ENCODE peak calls at places on chromosomes 4 and X, in four cellular contexts. D is right atrium auricular region, B is K562, A is upper lobe of left lung. F is an unnamed sample.

GRCh38 chr4:18536420-18536819 is 514.9 kb upstream of the LCORL start:
- DNase-seq in B (no peak), A (no peak), D (no peak), F (no peak)

GRCh38 chr4:110198472-110199419 is at the start of gene ELOVL6:
- DNase-seq in B (peak), A (peak), D (peak), F (no peak)

GRCh38 chr4:17647927-17648326 is 33.5 kb downstream of the MED28 start:
- DNase-seq in A (no peak), D (peak), B (no peak), F (no peak)

GRCh38 chr4:113844369-113844768 is 82.8 kb upstream of the CAMK2D start:
- DNase-seq in B (no peak), A (no peak), D (no peak), F (no peak)

GRCh38 chr4:142549726-142550463 is 296.2 kb downstream of the INPP4B start:
- DNase-seq in D (no peak), A (no peak), B (no peak), F (no peak)

GRCh38 chrX:8749697-8750096 is 17.8 kb upstream of the ANOS1 start:
- DNase-seq in D (no peak), A (no peak), B (no peak), F (no peak)

GRCh38 chrX:132631579-132632232 is 142.9 kb upstream of the MBNL3 start:
- DNase-seq in B (peak), D (no peak), A (no peak), F (no peak)

GRCh38 chrX:24498975-24499374 is 33.9 kb downstream of the PDK3 start:
- DNase-seq in B (no peak), A (no peak), D (no peak), F (no peak)

GRCh38 chr4:134601706-134602105 is 400.1 kb upstream of the PABPC4L start:
- DNase-seq in D (no peak), A (no peak), B (no peak), F (no peak)

GRCh38 chrX:16832301-16832700 is 37.9 kb downstream of the RBBP7 start:
- DNase-seq in D (no peak), A (no peak), B (no peak), F (no peak)

GRCh38 chr4:149690726-149691125 is 124.9 kb downstream of the IQCM start:
- DNase-seq in B (no peak), D (no peak), A (no peak), F (no peak)

GRCh38 chrX:21375795-21376069 is 1.5 kb downstream of the CNKSR2 start:
- DNase-seq in D (no peak), A (no peak), B (no peak), F (no peak)

GRCh38 chrX:75067931-75068330 is 88.2 kb downstream of the ABCB7 start:
- DNase-seq in A (no peak), B (no peak), D (no peak), F (no peak)

GRCh38 chrX:4253092-4253491 is 539.6 kb upstream of the PRKX start:
- DNase-seq in A (no peak), B (no peak), D (no peak), F (no peak)

GRCh38 chrX:138756234-138756633 is 44.7 kb upstream of the FGF13 start:
- DNase-seq in B (no peak), A (no peak), D (no peak), F (no peak)

GRCh38 chr4:98639523-98639922 is 18.9 kb downstream of the TSPAN5 start:
- DNase-seq in A (no peak), D (no peak), B (no peak), F (peak)

GRCh38 chrX:85111347-85111746 is 107.7 kb downstream of the APOOL start:
- DNase-seq in D (no peak), A (no peak), B (peak), F (no peak)

GRCh38 chr4:25790024-25790423 is 72.8 kb downstream of the SEL1L3 start:
- DNase-seq in A (no peak), D (no peak), B (no peak), F (no peak)

GRCh38 chr4:158835456-158836369 is 66.9 kb downstream of the FNIP2 start:
- DNase-seq in A (no peak), D (no peak), B (no peak), F (no peak)

GRCh38 chrX:35726176-35726575 is 72.0 kb upstream of the MAGEB16 start:
- DNase-seq in B (no peak), D (no peak), A (no peak), F (no peak)

GRCh38 chrX:148874621-148875020 is 374.2 kb downstream of the AFF2 start:
- DNase-seq in B (no peak), D (no peak), A (no peak), F (no peak)

GRCh38 chrX:40392599-40392998 is 188.2 kb upstream of the ATP6AP2 start:
- DNase-seq in B (no peak), D (no peak), A (no peak), F (no peak)

GRCh38 chr4:108473163-108473720 is 147.1 kb upstream of the RPL34 start:
- DNase-seq in D (no peak), A (no peak), B (no peak), F (no peak)
- TF ChIP-seq CTCF in D (no peak), A (no peak), B (no peak), F (no peak)

DNA sequence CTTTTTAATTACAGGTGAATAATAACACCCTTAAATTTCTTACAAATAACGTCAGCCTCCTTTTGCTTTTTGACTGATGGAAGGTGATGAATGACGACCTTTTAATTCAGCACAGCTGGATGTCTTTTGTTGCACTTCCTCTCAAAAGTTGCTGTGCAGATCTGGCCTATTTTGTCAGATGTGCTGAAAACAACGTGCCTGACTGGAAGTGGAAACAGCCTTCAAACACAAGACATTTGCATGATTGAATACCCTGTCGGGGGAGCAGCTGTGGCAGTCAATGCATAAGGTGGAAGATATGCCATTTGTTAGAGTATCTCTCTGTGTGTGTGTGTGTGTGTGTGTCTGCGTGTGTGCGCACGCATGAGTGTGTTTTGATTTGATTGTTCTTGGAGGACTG is 579.7 kb downstream of the SPRY1 start:
- DNase-seq in D (no peak), A (no peak), B (no peak), F (no peak)
- H3K27ac ChIP-seq in D (peak), A (no peak), B (no peak), F (peak)

GRCh38 chr4:13537832-13538177 is 6.5 kb downstream of the NKX3-2 start:
- DNase-seq in D (no peak), B (no peak), A (no peak), F (peak)

GRCh38 chr4:13535708-13536361 is 8.5 kb downstream of the NKX3-2 start:
- DNase-seq in B (no peak), A (peak), D (no peak), F (peak)

GRCh38 chr4:13535118-13535517 is 9.2 kb downstream of the NKX3-2 start:
- DNase-seq in B (no peak), D (no peak), A (no peak), F (peak)

GRCh38 chr4:13537011-13537831 is 7.1 kb downstream of the NKX3-2 start:
- DNase-seq in A (no peak), D (no peak), B (no peak), F (peak)

DNA sequence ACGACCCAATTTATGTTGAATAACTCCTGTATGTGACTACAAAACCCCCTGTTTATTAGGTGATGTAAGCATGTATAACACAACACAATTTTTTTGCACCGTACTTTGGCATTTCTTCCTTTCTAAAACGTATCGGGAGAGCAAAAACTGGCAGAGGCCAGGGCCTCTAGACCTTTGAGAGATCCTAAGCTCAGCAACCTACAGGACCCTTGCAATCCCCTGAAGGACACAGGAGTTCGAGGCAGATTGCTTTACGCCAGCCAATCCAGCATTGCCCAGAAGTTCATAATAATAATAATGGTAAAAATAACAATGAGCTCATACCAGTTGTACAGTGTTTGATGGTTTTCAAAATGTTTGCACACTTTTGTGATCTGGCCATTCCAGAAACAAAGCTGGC is 7.7 kb downstream of the NKX3-2 start:
- DNase-seq in B (no peak), D (no peak), A (no peak), F (peak)
- H3K4me3 ChIP-seq in B (no peak), D (no peak), A (no peak), F (no peak)

DNA sequence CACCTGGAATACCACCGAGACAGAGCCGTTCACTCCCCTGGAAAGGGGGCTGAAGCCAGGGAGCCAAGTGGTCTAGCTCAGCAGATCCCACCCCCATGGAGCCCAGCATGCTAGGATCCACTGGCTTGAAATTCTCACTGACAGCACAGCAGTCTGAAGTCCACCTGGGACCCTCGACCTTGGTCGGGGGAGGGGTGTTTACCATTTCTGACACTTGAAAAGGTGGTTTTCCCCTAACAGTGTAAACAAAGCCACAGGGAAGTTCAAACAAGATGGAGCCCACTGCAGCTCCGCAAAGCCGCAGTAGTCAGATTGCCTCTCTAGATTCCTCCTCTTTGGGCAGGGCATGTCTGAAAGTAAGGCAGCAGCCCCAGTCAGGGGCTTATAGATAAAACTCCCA is 243.2 kb downstream of the RASL11B start:
- DNase-seq in B (no peak), A (no peak), D (no peak), F (no peak)
- TF ChIP-seq CTCF in B (no peak), A (no peak), D (no peak), F (no peak)